ENCODE peak calls at places on chromosomes 2 and 18, in eight cellular contexts. C, J, W, A, Q, N, P and R are unnamed samples. For H3K9me3 and H3K4me1, the result is how much of the 10 kb centered on the place peaks cover.

GRCh38 chr2:173459363-173459762 is 104.7 kb downstream of the CDCA7 start:
- DNase-seq in N (no peak), P (no peak), W (no peak), J (no peak), A (no peak), C (no peak), Q (no peak), R (no peak)

GRCh38 chr2:196914867-196915465 is 11.5 kb downstream of the PGAP1 start:
- DNase-seq in W (no peak), P (no peak), N (no peak), Q (no peak), A (no peak), J (no peak), C (no peak), R (no peak)

GRCh38 chr18:12359515-12359927 is 17.5 kb downstream of the AFG3L2 start:
- DNase-seq in C (peak), N (peak), J (no peak), P (no peak), A (no peak), W (no peak), Q (no peak), R (no peak)

GRCh38 chr2:181174880-181175590 is 194.6 kb downstream of the UBE2E3 start:
- DNase-seq in C (no peak), W (no peak), Q (no peak), N (peak), P (no peak), A (no peak), J (no peak), R (no peak)

GRCh38 chr2:29323961-29324360 is 208.7 kb downstream of the CLIP4 start:
- DNase-seq in A (no peak), J (no peak), Q (no peak), N (peak), P (no peak), W (no peak), C (no peak), R (no peak)

GRCh38 chr2:3282056-3282998 is 95.3 kb downstream of the EIPR1 start:
- DNase-seq in J (peak), W (no peak), N (peak), C (no peak), A (no peak), P (peak), Q (peak), R (peak)

GRCh38 chr18:77316641-77317040 is 67.0 kb downstream of the GALR1 start:
- DNase-seq in W (no peak), N (no peak), Q (no peak), A (no peak), P (no peak), J (no peak), C (no peak), R (no peak)

GRCh38 chr2:236718207-236718992 is 148.8 kb downstream of the ACKR3 start:
- DNase-seq in Q (no peak), P (no peak), C (no peak), A (no peak), N (peak), J (no peak), W (no peak), R (no peak)

GRCh38 chr18:33870059-33870458 is 292.0 kb downstream of the ASXL3 start:
- DNase-seq in N (peak), W (no peak), P (no peak), A (no peak), C (no peak), J (no peak), Q (no peak), R (no peak)

GRCh38 chr2:23373666-23374065 is 11.3 kb upstream of the KLHL29 start:
- DNase-seq in A (no peak), W (no peak), C (no peak), N (peak), P (no peak), J (no peak), Q (no peak), R (no peak)

GRCh38 chr2:16320716-16321115 is 344.9 kb downstream of the CYRIA start:
- DNase-seq in Q (no peak), J (no peak), W (no peak), N (no peak), A (no peak), C (no peak), P (no peak), R (no peak)

GRCh38 chr2:25740810-25741381 is 67.5 kb upstream of the DTNB start:
- DNase-seq in A (no peak), J (no peak), N (no peak), W (no peak), C (no peak), P (no peak), Q (no peak), R (no peak)

GRCh38 chr2:239898292-239898925 is 126.7 kb downstream of the NDUFA10 start:
- DNase-seq in J (no peak), A (peak), W (no peak), Q (no peak), P (no peak), C (no peak), N (no peak), R (no peak)

GRCh38 chr18:76262956-76263955 is 231.8 kb downstream of the ZNF516 start:
- DNase-seq in P (no peak), N (no peak), A (no peak), W (no peak), C (no peak), Q (no peak), J (no peak), R (no peak)

GRCh38 chr2:48600204-48600813 is 17.3 kb upstream of the GTF2A1L start:
- DNase-seq in A (no peak), W (no peak), C (peak), N (peak), Q (no peak), P (no peak), J (no peak), R (no peak)

GRCh38 chr2:34105015-34105767 is 506.1 kb upstream of the FAM98A start:
- DNase-seq in A (no peak), W (no peak), C (peak), Q (no peak), J (no peak), P (no peak), N (peak), R (no peak)

GRCh38 chr2:128734521-128735295 is 416.0 kb upstream of the HS6ST1 start:
- DNase-seq in A (no peak), P (no peak), Q (no peak), W (no peak), J (peak), N (peak), C (peak), R (no peak)

GRCh38 chr2:125867908-125868307 is 788.0 kb upstream of the GYPC start:
- DNase-seq in C (no peak), Q (no peak), W (no peak), J (no peak), N (no peak), P (no peak), A (no peak), R (no peak)

GRCh38 chr2:125870264-125870663 is 785.7 kb upstream of the GYPC start:
- DNase-seq in W (no peak), C (no peak), P (no peak), A (no peak), Q (no peak), J (no peak), N (no peak), R (no peak)

DNA sequence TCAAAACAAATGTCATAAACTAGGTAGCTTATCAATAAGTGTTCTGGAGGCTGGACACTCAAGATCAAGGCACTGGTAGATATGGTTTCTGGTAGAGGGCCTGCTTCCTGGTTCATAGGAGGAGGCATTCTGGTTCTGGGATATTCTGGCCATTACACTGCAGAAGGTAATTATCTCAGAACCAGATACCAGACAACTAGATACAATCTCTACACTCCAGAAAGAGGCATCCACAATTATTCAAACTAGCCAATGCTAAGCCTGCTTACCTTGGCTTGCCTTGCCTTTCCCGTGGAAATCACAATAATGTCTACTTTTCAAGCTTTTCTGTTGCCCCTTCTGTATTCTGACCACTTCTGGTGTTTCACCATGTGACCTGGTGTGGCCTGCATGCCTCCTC is 785.2 kb upstream of the GYPC start:
- DNase-seq in Q (no peak), J (no peak), N (no peak), A (no peak), P (no peak), W (no peak), C (no peak), R (no peak)
- H3K9me3 ChIP-seq in Q (under half), J (under half), N (under half), A (under half), P (under half), W (under half), C (under half), R (under half)

GRCh38 chr2:230129343-230129742 is 60.6 kb upstream of the SLC16A14 start:
- DNase-seq in Q (no peak), J (no peak), W (no peak), A (no peak), P (no peak), C (no peak), N (no peak), R (no peak)
- H3K4me1 ChIP-seq in Q (under half), J (under half), W (under half), A (under half), P (under half), C (under half), N (under half), R (under half)

DNA sequence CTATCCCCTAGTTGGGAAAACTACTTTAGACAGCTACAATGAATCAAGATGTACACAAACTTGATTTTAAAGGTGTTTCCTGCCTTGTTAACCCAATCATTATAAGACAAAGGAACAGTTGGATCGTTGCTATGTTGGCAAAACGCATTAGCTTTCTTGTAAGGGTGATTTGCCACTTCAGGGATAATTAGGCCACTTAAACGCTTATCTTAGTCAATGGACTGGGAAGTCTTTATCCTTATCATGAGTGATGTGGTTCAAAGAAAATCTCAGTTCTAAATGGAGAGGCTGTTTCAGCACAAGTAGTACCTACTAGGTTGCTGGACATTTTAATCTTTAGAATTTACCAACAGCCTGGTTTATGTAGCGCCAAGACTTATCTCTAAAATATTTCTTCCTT is 406.1 kb upstream of the MEX3C start:
- DNase-seq in W (no peak), N (no peak), P (no peak), Q (no peak), J (no peak), C (no peak), A (no peak), R (no peak)
- TF ChIP-seq POLR2A in W (no peak), N (no peak), P (no peak), Q (no peak), J (no peak), C (no peak), A (no peak), R (no peak)

GRCh38 chr2:122451040-122451439 is 695.6 kb downstream of the TSN start:
- DNase-seq in J (no peak), P (no peak), N (peak), A (no peak), W (no peak), C (peak), Q (no peak), R (no peak)
- H3K9me3 ChIP-seq in J (under half), P (under half), N (under half), A (under half), W (under half), C (under half), Q (under half), R (under half)

GRCh38 chr2:66446178-66446860 is 11.4 kb downstream of the MEIS1 start:
- DNase-seq in C (no peak), J (peak), A (no peak), Q (peak), N (no peak), W (no peak), P (peak), R (no peak)
- H3K4me1 ChIP-seq in C (under half), J (under half), A (under half), Q (under half), N (under half), W (under half), P (under half), R (under half)

GRCh38 chr2:205464681-205465080 is 217.6 kb upstream of the NRP2 start:
- DNase-seq in Q (no peak), P (no peak), C (no peak), J (no peak), N (no peak), W (no peak), A (no peak), R (no peak)
- TF ChIP-seq POLR2A in Q (no peak), P (no peak), C (no peak), J (no peak), N (no peak), W (no peak), A (no peak), R (no peak)

DNA sequence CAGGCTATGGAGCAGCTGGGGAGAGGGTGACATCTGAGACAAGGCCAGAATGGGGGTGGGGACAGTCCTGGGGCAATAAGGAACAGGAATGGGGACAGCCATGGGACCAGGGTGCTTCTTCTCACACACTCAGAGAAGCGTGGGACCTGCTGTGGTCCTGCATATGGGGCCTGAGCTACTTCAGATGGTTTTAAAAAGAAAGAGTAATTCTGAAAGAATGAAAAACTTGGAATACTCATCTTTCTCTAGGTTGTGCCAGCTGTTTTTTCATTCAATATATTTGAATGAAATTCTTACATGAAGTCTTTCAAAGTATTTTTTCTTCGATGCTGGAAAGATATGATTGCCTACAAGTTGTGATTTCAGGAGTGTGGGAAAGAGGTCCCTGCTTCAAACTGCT is 227.5 kb upstream of the APCDD1 start:
- DNase-seq in P (no peak), J (no peak), A (no peak), Q (no peak), C (no peak), W (no peak), N (no peak), R (no peak)
- H3K9me3 ChIP-seq in P (under half), J (under half), A (under half), Q (under half), C (under half), W (under half), N (under half), R (under half)

GRCh38 chr2:42135381-42136312 is 33.5 kb upstream of the EML4 start:
- DNase-seq in N (no peak), W (no peak), Q (no peak), P (no peak), C (no peak), J (peak), A (no peak), R (no peak)
- H3K4me1 ChIP-seq in N (under half), W (under half), Q (under half), P (half or more), C (under half), J (under half), A (half or more), R (under half)

GRCh38 chr18:22169889-22170420 is 566 bp downstream of the GATA6 start:
- DNase-seq in N (peak), W (no peak), P (peak), J (peak), A (no peak), C (peak), Q (peak), R (no peak)
- TF ChIP-seq POLR2A in N (no peak), W (no peak), P (no peak), J (no peak), A (no peak), C (no peak), Q (no peak), R (no peak)

DNA sequence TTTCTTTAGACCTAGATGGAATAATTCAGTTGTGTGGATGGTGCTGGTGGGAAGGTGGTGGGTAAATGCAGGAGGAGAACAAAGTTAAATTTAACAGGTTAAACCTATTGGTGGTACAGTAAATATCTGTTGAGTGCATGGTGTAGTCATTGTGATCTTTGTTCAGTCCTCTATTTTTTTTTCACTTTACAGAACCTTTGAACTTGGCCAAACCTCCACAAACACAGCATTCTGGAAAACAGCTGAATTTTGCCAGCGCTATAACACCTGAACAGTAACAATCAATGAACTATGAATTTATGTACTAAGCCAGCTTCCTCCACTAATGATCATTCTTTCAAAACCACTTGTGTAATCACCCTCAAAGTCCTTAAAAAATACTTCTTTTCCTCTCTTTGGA is 161.8 kb upstream of the XIRP2 start:
- DNase-seq in C (no peak), N (no peak), Q (no peak), W (no peak), P (no peak), A (no peak), J (no peak), R (no peak)
- H3K9me3 ChIP-seq in C (under half), N (under half), Q (under half), W (under half), P (under half), A (under half), J (under half), R (under half)